ENCODE peak calls at places on chromosomes 13 and 19, in five cellular contexts. S, H, O, Q and Z are unnamed samples.

GRCh38 chr13:89205856-89206255 is 1534.7 kb downstream of the SLITRK5 start:
- DNase-seq in H (no peak), Q (no peak), O (no peak), S (peak), Z (no peak)

GRCh38 chr13:80529734-80530133 is 188.8 kb upstream of the SPRY2 start:
- DNase-seq in H (no peak), O (no peak), S (no peak), Q (no peak), Z (no peak)

GRCh38 chr19:47529018-47529742 is 14.3 kb upstream of the NAPA start:
- DNase-seq in Q (no peak), H (no peak), S (no peak), O (no peak), Z (no peak)

GRCh38 chr19:34847393-34847792 is 74.4 kb upstream of the ZNF599 start:
- DNase-seq in S (no peak), Q (no peak), H (no peak), O (no peak), Z (no peak)

GRCh38 chr19:1779604-1779973 is 26.3 kb downstream of the ONECUT3 start:
- DNase-seq in S (no peak), H (no peak), O (no peak), Q (no peak), Z (no peak)

GRCh38 chr13:113074876-113075275 is 30.7 kb upstream of the F7 start:
- DNase-seq in S (no peak), H (no peak), Q (no peak), O (no peak), Z (no peak)

GRCh38 chr13:24149306-24150032 is 11.1 kb upstream of the SPATA13 start:
- DNase-seq in S (peak), O (no peak), H (no peak), Q (no peak), Z (no peak)

GRCh38 chr13:32829269-32829668 is 187.0 kb upstream of the KL start:
- DNase-seq in S (no peak), H (no peak), Q (no peak), O (no peak), Z (no peak)

GRCh38 chr13:33782631-33783030 is 35.3 kb upstream of the RFC3 start:
- DNase-seq in Q (no peak), O (no peak), S (no peak), H (no peak), Z (no peak)

GRCh38 chr19:4639531-4640246 is 373 bp downstream of the TNFAIP8L1 start:
- DNase-seq in Q (no peak), O (no peak), S (no peak), H (no peak), Z (no peak)

GRCh38 chr19:6774821-6775707 is 2.6 kb downstream of the VAV1 start:
- DNase-seq in H (no peak), S (peak), O (no peak), Q (no peak), Z (no peak)

GRCh38 chr13:75587679-75588078 is 38.1 kb downstream of the UCHL3 start:
- DNase-seq in H (peak), S (no peak), Q (no peak), O (no peak), Z (no peak)

GRCh38 chr19:46630806-46631205 is 5.2 kb downstream of the GNG8 start:
- DNase-seq in Q (no peak), H (no peak), O (no peak), S (no peak), Z (no peak)

GRCh38 chr19:35498984-35499383 is 8.7 kb upstream of the KRTDAP start:
- DNase-seq in S (no peak), Q (no peak), H (no peak), O (no peak), Z (no peak)

GRCh38 chr13:30618186-30618937 is 642 bp downstream of the USPL1 start:
- DNase-seq in Q (no peak), S (no peak), O (peak), H (no peak), Z (no peak)

GRCh38 chr19:46297700-46298476 is 1.0 kb downstream of the HIF3A start:
- DNase-seq in Q (no peak), S (peak), O (no peak), H (no peak), Z (no peak)

GRCh38 chr13:66859078-66859477 is 371.1 kb downstream of the PCDH9 start:
- DNase-seq in H (peak), O (no peak), Q (no peak), S (no peak), Z (no peak)

GRCh38 chr19:51702103-51702753 is 9.1 kb downstream of the SPACA6 start:
- DNase-seq in O (peak), H (peak), S (peak), Q (no peak), Z (no peak)

GRCh38 chr13:66410314-66410713 is 819.8 kb downstream of the PCDH9 start:
- DNase-seq in O (no peak), Q (no peak), H (no peak), S (no peak), Z (no peak)

GRCh38 chr19:35973487-35973886 is 21.5 kb upstream of the SDHAF1 start:
- DNase-seq in S (no peak), Q (no peak), O (no peak), H (no peak), Z (no peak)

GRCh38 chr13:100340865-100341264 is 247.7 kb downstream of the GGACT start:
- DNase-seq in S (no peak), Q (no peak), O (no peak), H (no peak), Z (no peak)

GRCh38 chr19:31269425-31270127 is 79.7 kb downstream of the TSHZ3 start:
- DNase-seq in H (peak), Q (no peak), S (peak), O (no peak), Z (no peak)

GRCh38 chr13:23921451-23921888 is 24.2 kb upstream of the C1QTNF9B start:
- DNase-seq in S (peak), Q (peak), O (no peak), H (peak), Z (no peak)

GRCh38 chr13:30241537-30241936 is 65.8 kb downstream of the KATNAL1 start:
- DNase-seq in S (no peak), Q (no peak), O (no peak), H (no peak), Z (no peak)

GRCh38 chr13:112245959-112246358 is 130.2 kb upstream of the SPACA7 start:
- DNase-seq in H (no peak), S (no peak), Q (no peak), O (no peak), Z (no peak)

GRCh38 chr13:99371956-99372355 is 64.8 kb upstream of the GPR183 start:
- DNase-seq in S (no peak), O (no peak), H (no peak), Q (no peak), Z (no peak)

GRCh38 chr19:38951187-38951586 is 20.4 kb downstream of the MRPS12 start:
- DNase-seq in H (no peak), S (no peak), O (no peak), Q (no peak), Z (no peak)

GRCh38 chr19:58305932-58306323 is 751 bp downstream of the ERVK3-1 start:
- DNase-seq in O (no peak), H (no peak), Q (no peak), S (no peak), Z (no peak)

GRCh38 chr13:39777527-39778061 is 122.1 kb downstream of the COG6 start:
- DNase-seq in S (peak), O (no peak), H (peak), Q (no peak), Z (peak)

GRCh38 chr19:32691291-32691951 is at the start of gene NUDT19:
- DNase-seq in O (peak), Q (peak), H (peak), S (peak), Z (peak)

GRCh38 chr13:95624020-95624419 is 20.5 kb downstream of the DZIP1 start:
- DNase-seq in Q (peak), O (no peak), H (peak), S (peak), Z (no peak)

GRCh38 chr13:50678464-50679162 is 164.9 kb downstream of the DLEU7 start:
- DNase-seq in O (no peak), H (peak), S (peak), Q (no peak), Z (peak)

GRCh38 chr13:106499905-106500304 is 35.6 kb downstream of the EFNB2 start:
- DNase-seq in Q (no peak), S (no peak), H (peak), O (no peak), Z (no peak)

GRCh38 chr19:4034048-4035017 is 26.8 kb downstream of the PIAS4 start:
- DNase-seq in H (no peak), S (no peak), Q (no peak), O (no peak), Z (no peak)

GRCh38 chr19:14405380-14405757 is 13.8 kb downstream of the DDX39A start:
- DNase-seq in H (no peak), Q (no peak), O (no peak), S (no peak), Z (no peak)

GRCh38 chr13:111114362-111115050 is 604 bp upstream of the ARHGEF7 start:
- DNase-seq in H (peak), Q (peak), O (no peak), S (peak), Z (no peak)

GRCh38 chr19:399370-399769 is 9.6 kb downstream of the C2CD4C start:
- DNase-seq in S (no peak), Q (no peak), O (no peak), H (no peak), Z (no peak)

GRCh38 chr13:99357149-99357596 is 50.0 kb upstream of the GPR183 start:
- DNase-seq in Q (no peak), O (no peak), S (peak), H (peak), Z (peak)

GRCh38 chr13:46803586-46803985 is 6.6 kb upstream of the ESD start:
- DNase-seq in Q (no peak), H (peak), S (no peak), O (no peak), Z (no peak)